ENCODE peak calls at places on chromosome 14, in four cellular contexts. S, X, T and B are unnamed samples. For H3K36me3 and H3K27me3, the result is how much of the 10 kb centered on the place peaks cover.

GRCh38 chr14:23284654-23285529 is 1.0 kb downstream of the HOMEZ start:
- DNase-seq in S (no peak), X (no peak), T (no peak), B (no peak)

GRCh38 chr14:33061667-33062325 is 123.1 kb downstream of the NPAS3 start:
- DNase-seq in S (no peak), X (no peak), T (no peak), B (no peak)

GRCh38 chr14:77830692-77831091 is 30.8 kb downstream of the ADCK1 start:
- DNase-seq in S (no peak), X (no peak), T (no peak), B (no peak)

GRCh38 chr14:95023886-95024285 is 133.4 kb downstream of the DICER1 start:
- DNase-seq in S (no peak), X (no peak), T (peak), B (no peak)

GRCh38 chr14:96173646-96174475 is 30.8 kb upstream of the BDKRB2 start:
- DNase-seq in S (no peak), X (no peak), T (no peak), B (no peak)

GRCh38 chr14:76352639-76353281 is 23.2 kb upstream of the ESRRB start:
- DNase-seq in S (no peak), X (peak), T (peak), B (peak)

GRCh38 chr14:37590096-37590809 is 4.8 kb downstream of the FOXA1 start:
- DNase-seq in S (no peak), X (no peak), T (no peak), B (no peak)

GRCh38 chr14:68975667-68976066 is 3.4 kb downstream of the ACTN1 start:
- DNase-seq in S (no peak), X (no peak), T (no peak), B (no peak)

GRCh38 chr14:97113339-97113738 is 316.2 kb downstream of the VRK1 start:
- DNase-seq in S (no peak), X (no peak), T (no peak), B (no peak)

GRCh38 chr14:94021001-94021400 is 5.1 kb upstream of the OTUB2 start:
- DNase-seq in S (no peak), X (no peak), T (no peak), B (no peak)

GRCh38 chr14:95479494-95479893 is 37.0 kb downstream of the SYNE3 start:
- DNase-seq in S (no peak), X (no peak), T (no peak), B (no peak)

GRCh38 chr14:20976291-20976690 is 13.5 kb upstream of the METTL17 start:
- DNase-seq in S (no peak), X (no peak), T (no peak), B (no peak)

GRCh38 chr14:56120091-56120632 is 2.0 kb downstream of the PELI2 start:
- DNase-seq in S (no peak), X (no peak), T (no peak), B (no peak)

GRCh38 chr14:77045570-77045890 is 17.0 kb upstream of the IRF2BPL start:
- DNase-seq in S (no peak), X (peak), T (no peak), B (no peak)

GRCh38 chr14:101219896-101220703 is 316.6 kb upstream of the RTL1 start:
- DNase-seq in S (no peak), X (no peak), T (peak), B (no peak)

GRCh38 chr14:85122690-85123089 is 407.3 kb upstream of the FLRT2 start:
- DNase-seq in S (no peak), X (no peak), T (no peak), B (no peak)

GRCh38 chr14:88904206-88904647 is 79.8 kb downstream of the TTC8 start:
- DNase-seq in S (no peak), X (no peak), T (no peak), B (no peak)

GRCh38 chr14:51472881-51473280 is 178.8 kb upstream of the FRMD6 start:
- DNase-seq in S (no peak), X (no peak), T (no peak), B (no peak)

GRCh38 chr14:74257078-74257987 is 18.1 kb downstream of the VSX2 start:
- DNase-seq in S (peak), X (peak), T (peak), B (peak)

GRCh38 chr14:103721334-103722120 is 5.9 kb downstream of the ZFYVE21 start:
- DNase-seq in S (no peak), X (no peak), T (no peak), B (no peak)

GRCh38 chr14:52060080-52060479 is 8.8 kb downstream of the NID2 start:
- DNase-seq in S (no peak), X (peak), T (no peak), B (no peak)

GRCh38 chr14:101836131-101836530 is 74.6 kb downstream of the PPP2R5C start:
- DNase-seq in S (no peak), X (no peak), T (no peak), B (no peak)

GRCh38 chr14:104708606-104709268 is 15.3 kb upstream of the ADSS1 start:
- DNase-seq in S (no peak), X (peak), T (peak), B (peak)

GRCh38 chr14:75961662-75962061 is 20.1 kb downstream of the TGFB3 start:
- DNase-seq in S (no peak), X (no peak), T (no peak), B (no peak)

GRCh38 chr14:69458350-69458749 is 26.2 kb upstream of the PLEKHD1 start:
- DNase-seq in S (no peak), X (no peak), T (no peak), B (no peak)

GRCh38 chr14:39467889-39468524 is 35.8 kb upstream of the FBXO33 start:
- DNase-seq in S (no peak), X (no peak), T (no peak), B (no peak)

GRCh38 chr14:76710093-76711010 is 50.9 kb upstream of the VASH1 start:
- DNase-seq in S (no peak), X (no peak), T (peak), B (no peak)

GRCh38 chr14:93775744-93776143 is 12.5 kb downstream of the PRIMA1 start:
- DNase-seq in S (no peak), X (no peak), T (no peak), B (no peak)

GRCh38 chr14:84254205-84254788 is 1275.6 kb upstream of the FLRT2 start:
- DNase-seq in S (no peak), X (no peak), T (no peak), B (no peak)

GRCh38 chr14:70622111-70622712 is 19.5 kb upstream of the TTC9 start:
- DNase-seq in S (no peak), X (peak), T (peak), B (peak)

GRCh38 chr14:92684801-92685560 is 63.4 kb downstream of the LGMN start:
- DNase-seq in S (no peak), X (no peak), T (no peak), B (no peak)
- H3K36me3 ChIP-seq in S (half or more), X (under half), T (under half), B (half or more)

GRCh38 chr14:30708157-30708556 is 86.0 kb downstream of the SCFD1 start:
- DNase-seq in S (no peak), X (no peak), T (no peak), B (no peak)
- H3K27me3 ChIP-seq in S (under half), X (under half), T (under half), B (under half)

DNA sequence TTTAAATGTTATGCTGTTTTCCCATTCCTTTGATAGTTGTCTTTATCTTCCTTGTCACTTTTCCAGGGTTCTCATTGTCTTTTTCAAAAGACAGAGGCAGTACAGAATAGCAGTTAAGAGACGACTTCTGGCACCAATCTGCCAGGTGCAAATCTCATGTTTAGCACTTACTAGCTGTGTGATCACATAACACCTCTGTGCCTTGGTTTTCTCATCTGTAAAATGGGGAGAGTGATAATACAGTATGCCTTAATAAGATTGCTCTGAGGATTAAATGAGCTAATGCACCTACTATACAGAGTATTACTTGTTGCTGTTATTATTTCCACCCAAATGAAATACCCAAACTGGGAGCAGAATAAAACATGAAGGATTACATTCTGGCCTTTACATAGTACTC is 4.8 kb downstream of the GPR135 start:
- DNase-seq in S (no peak), X (no peak), T (no peak), B (no peak)
- H3K36me3 ChIP-seq in S (under half), X (under half), T (under half), B (under half)

DNA sequence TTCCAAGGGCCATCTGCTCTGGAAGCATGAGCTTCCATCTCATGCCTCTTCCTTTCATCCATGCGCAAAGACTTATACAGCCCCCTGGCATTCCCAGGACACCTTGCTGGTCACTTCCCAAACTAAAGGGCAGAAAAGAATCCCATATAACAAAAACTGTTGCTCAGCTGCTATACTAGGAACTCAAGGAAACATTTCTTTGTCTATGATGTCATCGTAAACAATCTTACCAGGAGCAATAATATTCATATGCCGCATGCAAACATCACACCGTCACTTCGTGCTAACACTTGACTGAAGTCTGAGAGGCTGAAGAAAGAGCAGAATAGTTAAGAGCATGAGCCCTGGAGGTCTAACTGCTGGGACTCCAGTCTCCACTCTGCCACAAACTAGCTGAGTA is 50.5 kb upstream of the CDKN3 start:
- DNase-seq in S (no peak), X (no peak), T (no peak), B (no peak)
- H3K27me3 ChIP-seq in S (under half), X (under half), T (under half), B (under half)

GRCh38 chr14:64789696-64790095 is 85.5 kb downstream of the PLEKHG3 start:
- DNase-seq in S (no peak), X (no peak), T (no peak), B (no peak)
- H3K36me3 ChIP-seq in S (under half), X (under half), T (under half), B (under half)